ENCODE peak calls at places on chromosomes 13 and 19, in four cellular contexts. V, H, R and J are unnamed samples.
A peak's percentile ranks its signal among the peaks of the same experiment; 100 is the strongest.

GRCh38 chr19:51059715-51060114 is 5.2 kb downstream of the KLK13 start:
- DNase-seq in V (no peak), H (no peak), R (no peak), J (no peak)

GRCh38 chr19:30276312-30276884 is 95.8 kb upstream of the ZNF536 start:
- DNase-seq in V (no peak), H (no peak), R (no peak), J (no peak)

GRCh38 chr13:28394422-28394821 is 100.5 kb downstream of the FLT1 start:
- DNase-seq in V (peak; percentile 34), H (no peak), R (no peak), J (no peak)

GRCh38 chr13:101127741-101128353 is 288.5 kb downstream of the NALCN start:
- DNase-seq in V (peak; percentile 53), H (no peak), R (no peak), J (no peak)

GRCh38 chr13:28329395-28330158 is 165.4 kb downstream of the FLT1 start:
- DNase-seq in V (peak; percentile 97), H (no peak), R (no peak), J (no peak)

GRCh38 chr19:19463348-19464117 is 51.8 kb downstream of the TSSK6 start:
- DNase-seq in V (peak; percentile 86), H (no peak), R (no peak), J (peak; percentile 80)

GRCh38 chr13:114110091-114110829 is 22.2 kb downstream of the RASA3 start:
- DNase-seq in V (no peak), H (no peak), R (peak; percentile 82), J (peak; percentile 81)

GRCh38 chr13:52599853-52600603 is 42.2 kb upstream of the HNRNPA1L2 start:
- DNase-seq in V (peak; percentile 13), H (peak; percentile 36), R (peak; percentile 86), J (peak; percentile 74)

GRCh38 chr13:49546559-49546958 is 38.8 kb downstream of the RCBTB1 start:
- DNase-seq in V (no peak), H (no peak), R (no peak), J (no peak)

GRCh38 chr13:51929699-51930098 is 67.9 kb downstream of the CCDC70 start:
- DNase-seq in V (no peak), H (no peak), R (peak; percentile 31), J (no peak)

GRCh38 chr13:99033814-99034213 is 56.0 kb upstream of the DOCK9 start:
- DNase-seq in V (peak; percentile 28), H (no peak), R (no peak), J (no peak)

GRCh38 chr13:51643882-51644281 is 59.6 kb downstream of the WDFY2 start:
- DNase-seq in V (peak; percentile 95), H (no peak), R (no peak), J (no peak)

GRCh38 chr19:54021932-54022331 is 30.5 kb downstream of the CACNG6 start:
- DNase-seq in V (no peak), H (no peak), R (no peak), J (no peak)

GRCh38 chr13:50677687-50678463 is 165.6 kb downstream of the DLEU7 start:
- DNase-seq in V (peak; percentile 11), H (no peak), R (no peak), J (no peak)

GRCh38 chr19:13908674-13909073 is 2.7 kb downstream of the CC2D1A start:
- DNase-seq in V (no peak), H (no peak), R (no peak), J (no peak)

GRCh38 chr13:20960663-20961309 is 58.2 kb upstream of the XPO4 start:
- DNase-seq in V (no peak), H (peak; percentile 29), R (no peak), J (no peak)

GRCh38 chr19:1102407-1103106 is 1.2 kb upstream of the GPX4 start:
- DNase-seq in V (peak; percentile 100), H (peak; percentile 75), R (no peak), J (no peak)

GRCh38 chr19:35030257-35031071 is at the start of gene SCN1B:
- DNase-seq in V (peak; percentile 55), H (no peak), R (peak; percentile 88), J (peak; percentile 88)

GRCh38 chr13:76943646-76944045 is 4.7 kb upstream of the ACOD1 start:
- DNase-seq in V (no peak), H (no peak), R (no peak), J (no peak)

GRCh38 chr19:44202470-44202869 is 9.9 kb upstream of the ZNF227 start:
- DNase-seq in V (peak; percentile 51), H (no peak), R (no peak), J (no peak)

GRCh38 chr19:48683349-48683748 is 10.5 kb upstream of the NTN5 start:
- DNase-seq in V (peak; percentile 19), H (no peak), R (no peak), J (peak; percentile 82)

GRCh38 chr19:20422216-20422615 is 143.4 kb downstream of the ZNF737 start:
- DNase-seq in V (no peak), H (no peak), R (no peak), J (no peak)

GRCh38 chr13:71922191-71922590 is 55.2 kb upstream of the DACH1 start:
- DNase-seq in V (no peak), H (no peak), R (no peak), J (no peak)

GRCh38 chr13:95160112-95160906 is 140.9 kb downstream of the ABCC4 start:
- DNase-seq in V (peak; percentile 72), H (no peak), R (no peak), J (no peak)

GRCh38 chr19:32570081-32570785 is 10.8 kb upstream of the PDCD5 start:
- DNase-seq in V (peak; percentile 57), H (peak; percentile 47), R (peak; percentile 86), J (no peak)
- TF ChIP-seq CTCF in V (peak; percentile 77), H (peak; percentile 46), R (peak; percentile 89), J (peak; percentile 51)

GRCh38 chr19:47432091-47432490 is 12.8 kb upstream of the MEIS3 start:
- DNase-seq in V (no peak), H (no peak), R (no peak), J (no peak)

GRCh38 chr19:47430041-47430802 is 10.9 kb upstream of the MEIS3 start:
- DNase-seq in V (peak; percentile 27), H (peak; percentile 73), R (peak; percentile 88), J (peak; percentile 78)

GRCh38 chr19:47429140-47429793 is 9.9 kb upstream of the MEIS3 start:
- DNase-seq in V (no peak), H (no peak), R (peak; percentile 78), J (no peak)

GRCh38 chr19:47427241-47428176 is 8.2 kb upstream of the MEIS3 start:
- DNase-seq in V (peak; percentile 45), H (peak; percentile 65), R (peak; percentile 98), J (peak; percentile 73)

GRCh38 chr19:47428177-47428894 is 9.0 kb upstream of the MEIS3 start:
- DNase-seq in V (peak; percentile 98), H (peak; percentile 84), R (peak; percentile 100), J (peak; percentile 93)
- H3K9ac ChIP-seq in V (no peak overlapping the region), H (no peak overlapping the region), R (no peak overlapping the region), J (no peak overlapping the region)

GRCh38 chr19:52946322-52947310 is 16.1 kb downstream of the ZNF816 start:
- DNase-seq in V (peak; percentile 5), H (no peak), R (peak; percentile 94), J (peak; percentile 90)

GRCh38 chr19:52943884-52944643 is 18.6 kb downstream of the ZNF816 start:
- DNase-seq in V (no peak), H (no peak), R (peak; percentile 60), J (no peak)

GRCh38 chr19:52948025-52948770 is 14.5 kb downstream of the ZNF816 start:
- DNase-seq in V (no peak), H (no peak), R (no peak), J (no peak)

GRCh38 chr19:52945652-52946321 is 16.9 kb downstream of the ZNF816 start:
- DNase-seq in V (no peak), H (no peak), R (peak; percentile 59), J (no peak)

GRCh38 chr19:52949422-52949821 is 13.3 kb downstream of the ZNF816 start:
- DNase-seq in V (no peak), H (no peak), R (no peak), J (no peak)
- H3K9me3 ChIP-seq in V (peaks cover 48% of the 10 kb centered on the region), H (peaks cover 19% of the 10 kb centered on the region), R (peaks cover 81% of the 10 kb centered on the region), J (peaks cover 51% of the 10 kb centered on the region)

GRCh38 chr19:38361633-38362075 is 12.7 kb upstream of the PSMD8 start:
- DNase-seq in V (peak; percentile 57), H (peak; percentile 84), R (peak; percentile 99), J (peak; percentile 91)
- TF ChIP-seq CTCF in V (no peak), H (no peak), R (peak; percentile 55), J (no peak)

DNA sequence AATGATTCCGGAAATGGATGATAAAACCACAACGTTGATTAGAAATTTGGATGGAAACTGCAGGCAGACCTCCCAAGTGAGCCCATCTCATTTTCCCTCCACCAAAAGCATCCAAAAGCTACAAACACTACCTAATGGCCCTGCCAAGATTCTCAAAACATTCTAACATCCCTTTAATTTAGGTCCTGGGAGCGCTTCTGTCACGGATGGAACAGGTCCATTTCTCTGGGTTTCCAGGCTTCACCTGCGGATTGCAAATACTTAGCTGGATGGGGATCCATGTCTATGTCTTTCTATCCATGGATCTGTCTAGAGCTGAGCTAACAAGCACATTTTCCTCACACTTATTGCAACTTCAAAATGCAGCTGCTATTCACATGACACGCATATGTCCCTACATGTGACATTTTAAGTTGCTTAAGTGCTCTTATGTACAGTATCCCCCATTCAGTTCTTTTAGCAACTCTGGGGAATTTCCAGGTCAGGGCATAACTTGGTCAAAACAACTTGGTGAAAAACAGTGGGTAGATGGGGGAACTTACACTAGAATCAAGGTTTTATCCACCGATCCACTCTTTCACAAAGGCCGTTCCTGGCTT is 73.2 kb downstream of the COL4A1 start:
- DNase-seq in V (no peak), H (no peak), R (peak; percentile 15), J (no peak)
- H3K9ac ChIP-seq in V (no peak overlapping the region), H (no peak overlapping the region), R (no peak overlapping the region), J (no peak overlapping the region)

DNA sequence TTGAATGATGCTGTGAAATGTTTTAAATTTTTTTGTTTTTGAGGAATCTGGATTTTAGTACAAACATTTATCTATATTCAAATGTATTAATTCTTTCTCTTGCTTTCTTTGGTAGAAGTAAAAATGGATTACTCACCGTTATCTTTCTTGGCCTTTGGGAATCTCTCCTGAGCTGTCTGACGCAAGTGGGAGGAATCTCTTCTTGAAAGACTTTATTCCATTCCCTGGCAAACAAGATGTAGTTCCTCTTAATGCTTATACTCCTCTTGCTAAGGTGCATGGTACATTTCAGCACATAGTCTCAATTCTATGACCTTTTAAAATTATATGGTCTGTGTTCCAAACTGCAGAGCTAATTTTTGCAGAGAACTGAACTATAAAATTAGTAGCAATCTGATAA is 246.2 kb upstream of the SLC10A2 start:
- DNase-seq in V (no peak), H (no peak), R (no peak), J (no peak)
- H3K9me3 ChIP-seq in V (peaks cover 8% of the 10 kb centered on the region), H (no peaks in the 10 kb centered on the region), R (no peaks in the 10 kb centered on the region), J (no peaks in the 10 kb centered on the region)

DNA sequence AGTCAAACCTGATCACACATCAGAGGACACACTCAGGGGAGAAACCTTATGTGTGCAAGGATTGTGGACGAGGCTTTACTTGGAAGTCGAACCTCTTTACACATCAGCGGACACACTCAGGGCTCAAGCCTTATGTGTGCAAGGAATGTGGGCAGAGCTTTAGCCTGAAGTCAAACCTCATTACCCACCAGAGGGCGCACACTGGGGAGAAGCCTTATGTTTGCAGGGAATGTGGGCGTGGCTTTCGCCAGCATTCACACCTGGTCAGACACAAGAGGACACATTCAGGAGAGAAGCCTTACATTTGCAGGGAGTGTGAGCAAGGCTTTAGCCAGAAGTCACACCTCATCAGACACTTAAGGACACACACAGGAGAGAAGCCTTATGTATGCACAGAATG is 8.2 kb upstream of the ZNF527 start:
- DNase-seq in V (no peak), H (no peak), R (peak; percentile 85), J (no peak)
- TF ChIP-seq CTCF in V (no peak), H (no peak), R (peak; percentile 70), J (no peak)